ENCODE peak calls at places on chromosomes 6 and 20, in ten cellular contexts. K is fibroblast of pulmonary artery, D is dorsolateral prefrontal cortex, N is hepatocyte, U is adrenal gland, X is AG04450, B is transverse colon, P is psoas muscle, I is lower lobe of right lung, O is GM23338. R is an unnamed sample.

GRCh38 chr6:32668226-32668747 is 1.8 kb upstream of the HLA-DQB1 start:
- DNase-seq in K (peak; percentile 23), D (no peak), N (peak; percentile 83), U (peak; percentile 41), X (no peak), B (peak; percentile 26), P (peak; percentile 27), I (peak; percentile 52), O (peak; percentile 74), R (peak; percentile 6)

GRCh38 chr6:155455766-155456165 is at the start of gene NOX3:
- DNase-seq in K (no peak), D (no peak), N (no peak), U (no peak), X (no peak), B (no peak), P (no peak), I (no peak), O (peak; percentile 36), R (no peak)

GRCh38 chr20:57431539-57431835 is 40.3 kb downstream of the RBM38 start:
- DNase-seq in K (no peak), D (no peak), N (no peak), U (no peak), X (no peak), B (no peak), P (peak; percentile 30), I (no peak), O (no peak), R (no peak)

GRCh38 chr6:130026859-130027258 is 8.5 kb downstream of the L3MBTL3 start:
- DNase-seq in K (no peak), D (no peak), N (no peak), U (no peak), X (no peak), B (no peak), P (no peak), I (no peak), O (no peak), R (peak; percentile 71)

GRCh38 chr6:36419295-36419694 is 23.4 kb downstream of the PXT1 start:
- DNase-seq in K (no peak), D (no peak), N (no peak), U (no peak), X (no peak), B (no peak), P (no peak), I (no peak), O (no peak), R (no peak)

GRCh38 chr6:163356324-163356723 is 58.2 kb upstream of the QKI start:
- DNase-seq in K (peak; percentile 81), D (peak; percentile 72), N (no peak), U (peak; percentile 80), X (no peak), B (no peak), P (peak; percentile 83), I (peak; percentile 75), O (peak; percentile 41), R (peak; percentile 87)

GRCh38 chr20:1322511-1323245 is 6.3 kb downstream of the SDCBP2 start:
- DNase-seq in K (peak; percentile 99), D (no peak), N (peak; percentile 41), U (peak; percentile 80), X (peak; percentile 95), B (peak; percentile 20), P (no peak), I (no peak), O (no peak), R (peak; percentile 99)

GRCh38 chr6:121394151-121394550 is 41.3 kb upstream of the GJA1 start:
- DNase-seq in K (no peak), D (no peak), N (no peak), U (no peak), X (no peak), B (no peak), P (no peak), I (no peak), O (no peak), R (no peak)

GRCh38 chr6:95574811-95575210 is 2.5 kb upstream of the MANEA start:
- DNase-seq in K (peak; percentile 77), D (no peak), N (peak; percentile 6), U (no peak), X (peak; percentile 11), B (no peak), P (no peak), I (no peak), O (no peak), R (peak; percentile 79)

GRCh38 chr6:142474446-142475289 is 172.9 kb downstream of the ADGRG6 start:
- DNase-seq in K (peak; percentile 76), D (peak; percentile 31), N (peak; percentile 82), U (no peak), X (peak; percentile 44), B (no peak), P (no peak), I (no peak), O (peak; percentile 93), R (peak; percentile 70)

GRCh38 chr6:33492093-33492492 is 37.7 kb downstream of the ZBTB9 start:
- DNase-seq in K (no peak), D (no peak), N (no peak), U (no peak), X (no peak), B (no peak), P (no peak), I (no peak), O (peak; percentile 52), R (no peak)

GRCh38 chr6:34391711-34392496 is 565 bp downstream of the NUDT3 start:
- DNase-seq in K (peak; percentile 42), D (peak; percentile 45), N (peak; percentile 71), U (peak; percentile 58), X (no peak), B (peak; percentile 61), P (peak; percentile 75), I (peak; percentile 79), O (peak; percentile 78), R (peak; percentile 42)

GRCh38 chr20:5933802-5934436 is 16.4 kb downstream of the TRMT6 start:
- DNase-seq in K (peak; percentile 36), D (no peak), N (no peak), U (no peak), X (no peak), B (no peak), P (no peak), I (no peak), O (peak; percentile 53), R (peak; percentile 14)

GRCh38 chr6:73696990-73697651 is 1.1 kb downstream of the CD109 start:
- DNase-seq in K (no peak), D (no peak), N (no peak), U (no peak), X (no peak), B (no peak), P (no peak), I (no peak), O (peak; percentile 37), R (no peak)

GRCh38 chr6:73700060-73700459 is 4.1 kb downstream of the CD109 start:
- DNase-seq in K (no peak), D (no peak), N (no peak), U (no peak), X (no peak), B (no peak), P (no peak), I (no peak), O (no peak), R (no peak)

GRCh38 chr6:73694711-73695411 is 1.1 kb upstream of the CD109 start:
- DNase-seq in K (peak; percentile 56), D (peak; percentile 26), N (no peak), U (peak; percentile 12), X (no peak), B (no peak), P (no peak), I (no peak), O (no peak), R (peak; percentile 83)

GRCh38 chr6:73699656-73700055 is 3.7 kb downstream of the CD109 start:
- DNase-seq in K (peak; percentile 41), D (no peak), N (no peak), U (no peak), X (no peak), B (no peak), P (no peak), I (no peak), O (no peak), R (no peak)

GRCh38 chr6:73695619-73696421 is at the start of gene CD109:
- DNase-seq in K (peak; percentile 83), D (peak; percentile 33), N (peak; percentile 64), U (peak; percentile 17), X (peak; percentile 32), B (peak; percentile 11), P (peak; percentile 61), I (peak; percentile 67), O (peak; percentile 89), R (peak; percentile 88)
- H3K4me3 ChIP-seq in K (peak within 1 kb of the TSS; percentile 57), D (peak within 1 kb of the TSS; percentile 68), N (peak within 1 kb of the TSS; percentile 59), U (peak within 1 kb of the TSS; percentile 55), X (peak within 1 kb of the TSS; percentile 66), B (peak within 1 kb of the TSS; percentile 47), P (peak within 1 kb of the TSS; percentile 74), I (peak within 1 kb of the TSS; percentile 68), O (peak within 1 kb of the TSS; percentile 69), R (peak within 1 kb of the TSS; percentile 68)

DNA sequence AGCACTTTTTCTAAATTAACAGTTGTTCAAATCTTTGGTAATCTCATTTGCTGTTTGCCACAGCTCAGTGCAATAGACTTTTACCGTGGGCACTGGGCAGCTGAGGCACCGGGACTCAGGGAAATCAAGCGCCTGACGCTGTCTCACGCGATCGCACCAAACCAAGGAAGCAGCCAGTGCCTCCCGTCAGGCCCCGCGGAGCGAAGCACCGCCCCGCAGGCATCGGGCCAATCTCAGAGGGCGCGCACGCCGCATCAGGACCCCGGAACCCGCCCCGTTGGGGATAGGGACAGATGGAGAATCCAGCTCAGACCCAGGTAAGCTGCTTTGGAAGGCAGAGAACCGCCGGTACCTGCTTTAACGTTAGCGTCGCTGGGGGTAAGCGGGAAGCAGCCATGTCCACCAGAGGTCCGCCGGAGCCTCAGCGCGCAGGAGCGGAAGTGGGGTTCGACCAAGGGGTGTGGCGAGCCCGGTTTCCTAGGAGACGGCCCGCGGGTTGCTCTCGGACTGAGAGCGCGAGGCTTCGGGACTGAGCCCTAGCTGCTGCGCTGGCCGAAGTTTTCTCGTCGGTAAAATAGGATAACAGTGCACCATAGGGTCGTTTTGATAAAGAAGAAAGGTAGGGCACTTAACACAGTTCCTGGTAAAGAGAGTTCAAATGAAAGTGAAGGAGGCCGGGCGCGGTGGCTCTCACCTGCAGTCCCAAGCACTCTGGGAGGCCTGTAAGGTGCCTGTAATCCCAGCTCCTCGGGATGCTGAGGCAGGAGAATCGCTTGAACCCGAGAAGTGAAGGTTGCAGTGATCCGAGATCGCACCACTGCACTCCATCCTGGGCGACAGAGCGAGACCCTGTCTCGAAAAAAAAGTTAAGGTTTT is at the start of gene LYRM2:
- DNase-seq in K (peak; percentile 94), D (peak; percentile 96), N (peak; percentile 97), U (peak; percentile 97), X (peak; percentile 77), B (peak; percentile 95), P (peak; percentile 98), I (peak; percentile 97), O (peak; percentile 96), R (peak; percentile 89)
- TF ChIP-seq CTCF in K (no peak), D (peak; percentile 18), N (no peak), U (peak; percentile 17), X (no peak), B (no peak), P (peak; percentile 14), I (no peak), O (no peak), R (peak; percentile 3)

GRCh38 chr6:151808331-151809241 is 1.1 kb downstream of the ESR1 start:
- DNase-seq in K (peak; percentile 3), D (no peak), N (no peak), U (peak; percentile 8), X (no peak), B (no peak), P (peak; percentile 71), I (no peak), O (peak; percentile 56), R (no peak)
- H3K4me3 ChIP-seq in K (no peak overlapping the region), D (peak overlapping the region; percentile 45), N (peak overlapping the region; percentile 33), U (peak overlapping the region; percentile 71), X (no peak overlapping the region), B (no peak overlapping the region), P (peak overlapping the region; percentile 79), I (peak overlapping the region; percentile 53), O (peak overlapping the region; percentile 76), R (peak overlapping the region; percentile 44)

GRCh38 chr6:169153401-169153800 is 100.2 kb downstream of the THBS2 start:
- DNase-seq in K (no peak), D (no peak), N (no peak), U (no peak), X (no peak), B (no peak), P (no peak), I (no peak), O (no peak), R (no peak)
- TF ChIP-seq CTCF in K (no peak), D (no peak), N (no peak), U (no peak), X (no peak), B (no peak), P (no peak), I (no peak), O (no peak), R (no peak)

R was measured in fibroblast of mammary gland.